ENCODE peak calls at places on chromosomes 1 and 21, in six cellular contexts. W is Calu3; B is effector CD4-positive, alpha-beta T cell; A is uterus; E is Kasumi-1; X is tibial artery. G is an unnamed sample.

GRCh38 chr1:22903113-22903512 is 69.6 kb downstream of the LACTBL1 start:
- DNase-seq in A (no peak), E (no peak), X (no peak), B (no peak), W (peak; percentile 2), G (no peak)

GRCh38 chr1:67524143-67525052 is 94.2 kb upstream of the SERBP1 start:
- DNase-seq in E (no peak), W (no peak), A (no peak), X (no peak), B (no peak), G (no peak)

GRCh38 chr1:43067856-43068751 is 104.0 kb downstream of the EBNA1BP2 start:
- DNase-seq in A (no peak), X (no peak), B (no peak), E (peak; percentile 13), W (peak; percentile 29), G (no peak)

GRCh38 chr1:66571789-66572188 is 37.8 kb downstream of the SGIP1 start:
- DNase-seq in E (no peak), W (no peak), X (no peak), B (no peak), A (no peak), G (no peak)

GRCh38 chr1:1402081-1402900 is 3.2 kb upstream of the CCNL2 start:
- DNase-seq in A (no peak), E (peak; percentile 59), W (peak; percentile 43), X (no peak), B (no peak), G (no peak)

GRCh38 chr21:38733973-38734546 is 71.7 kb upstream of the ETS2 start:
- DNase-seq in B (peak; percentile 66), X (peak; percentile 94), A (peak; percentile 91), E (peak; percentile 56), W (peak; percentile 84), G (peak; percentile 94)

GRCh38 chr1:63794354-63794753 is 20.5 kb downstream of the ROR1 start:
- DNase-seq in W (no peak), A (no peak), B (no peak), X (no peak), E (no peak), G (no peak)

GRCh38 chr1:169115891-169116585 is 9.5 kb downstream of the ATP1B1 start:
- DNase-seq in X (peak; percentile 37), B (no peak), E (no peak), A (no peak), W (peak; percentile 96), G (peak; percentile 34)

GRCh38 chr1:61318319-61319125 is 236.2 kb downstream of the NFIA start:
- DNase-seq in W (no peak), A (no peak), E (no peak), B (no peak), X (peak; percentile 73), G (peak; percentile 62)

GRCh38 chr21:44051462-44051941 is 39.4 kb downstream of the TRAPPC10 start:
- DNase-seq in X (no peak), E (no peak), W (no peak), A (peak; percentile 39), B (no peak), G (no peak)

GRCh38 chr1:47207811-47208373 is 18.1 kb upstream of the PDZK1IP1 start:
- DNase-seq in W (no peak), X (no peak), B (no peak), E (no peak), A (no peak), G (no peak)

GRCh38 chr1:64235133-64235532 is 31.7 kb downstream of the UBE2U start:
- DNase-seq in X (no peak), B (no peak), W (no peak), E (no peak), A (no peak), G (no peak)

GRCh38 chr21:14773777-14774345 is 227.7 kb upstream of the SAMSN1 start:
- DNase-seq in E (peak; percentile 86), W (peak; percentile 50), B (peak; percentile 31), A (peak; percentile 19), X (peak; percentile 66), G (peak; percentile 75)